ENCODE peak calls at places on chromosome 10, in ten cellular contexts. One of them, this sample, is unnamed.

GRCh38 chr10:132539431-132539839 is 1.8 kb downstream of the INPP5A start:
- DNase-seq in transverse colon: peak
- DNase-seq in esophagus squamous epithelium: no peak
- DNase-seq in uterus: no peak
- DNase-seq in heart left ventricle: peak
- DNase-seq in sigmoid colon: peak
- DNase-seq in A549: no peak
- DNase-seq in K562: no peak
- DNase-seq in gastrocnemius medialis: peak
- DNase-seq in endothelial cell of umbilical vein: no peak
- DNase-seq in this sample: peak

GRCh38 chr10:51897560-51897959 is 198.2 kb upstream of the CSTF2T start:
- DNase-seq in transverse colon: no peak
- DNase-seq in esophagus squamous epithelium: no peak
- DNase-seq in uterus: no peak
- DNase-seq in heart left ventricle: no peak
- DNase-seq in sigmoid colon: no peak
- DNase-seq in A549: no peak
- DNase-seq in K562: no peak
- DNase-seq in gastrocnemius medialis: no peak
- DNase-seq in endothelial cell of umbilical vein: no peak
- DNase-seq in this sample: no peak

GRCh38 chr10:72011016-72011415 is 46.8 kb downstream of the CHST3 start:
- DNase-seq in transverse colon: no peak
- DNase-seq in esophagus squamous epithelium: no peak
- DNase-seq in uterus: no peak
- DNase-seq in heart left ventricle: no peak
- DNase-seq in sigmoid colon: no peak
- DNase-seq in A549: no peak
- DNase-seq in K562: no peak
- DNase-seq in gastrocnemius medialis: no peak
- DNase-seq in endothelial cell of umbilical vein: no peak
- DNase-seq in this sample: no peak

GRCh38 chr10:80407836-80408197 is 534 bp upstream of the PRXL2A start:
- DNase-seq in transverse colon: peak
- DNase-seq in esophagus squamous epithelium: no peak
- DNase-seq in uterus: no peak
- DNase-seq in heart left ventricle: peak
- DNase-seq in sigmoid colon: no peak
- DNase-seq in A549: peak
- DNase-seq in K562: no peak
- DNase-seq in gastrocnemius medialis: no peak
- DNase-seq in endothelial cell of umbilical vein: peak
- DNase-seq in this sample: no peak

GRCh38 chr10:93760490-93760889 is 2.8 kb downstream of the LGI1 start:
- DNase-seq in transverse colon: no peak
- DNase-seq in esophagus squamous epithelium: no peak
- DNase-seq in uterus: no peak
- DNase-seq in heart left ventricle: no peak
- DNase-seq in sigmoid colon: no peak
- DNase-seq in A549: no peak
- DNase-seq in K562: no peak
- DNase-seq in gastrocnemius medialis: peak
- DNase-seq in endothelial cell of umbilical vein: no peak
- DNase-seq in this sample: no peak

GRCh38 chr10:10438335-10439123 is 579.1 kb upstream of the CELF2 start:
- DNase-seq in transverse colon: no peak
- DNase-seq in esophagus squamous epithelium: no peak
- DNase-seq in uterus: no peak
- DNase-seq in heart left ventricle: no peak
- DNase-seq in sigmoid colon: no peak
- DNase-seq in A549: no peak
- DNase-seq in K562: no peak
- DNase-seq in gastrocnemius medialis: no peak
- DNase-seq in endothelial cell of umbilical vein: no peak
- DNase-seq in this sample: no peak

GRCh38 chr10:113003032-113003431 is 53.0 kb downstream of the TCF7L2 start:
- DNase-seq in transverse colon: no peak
- DNase-seq in esophagus squamous epithelium: no peak
- DNase-seq in uterus: no peak
- DNase-seq in heart left ventricle: no peak
- DNase-seq in sigmoid colon: no peak
- DNase-seq in A549: no peak
- DNase-seq in K562: no peak
- DNase-seq in gastrocnemius medialis: no peak
- DNase-seq in endothelial cell of umbilical vein: no peak
- DNase-seq in this sample: no peak

GRCh38 chr10:34281661-34282060 is 533.4 kb downstream of the PARD3 start:
- DNase-seq in transverse colon: no peak
- DNase-seq in esophagus squamous epithelium: no peak
- DNase-seq in uterus: no peak
- DNase-seq in heart left ventricle: no peak
- DNase-seq in sigmoid colon: no peak
- DNase-seq in A549: no peak
- DNase-seq in K562: no peak
- DNase-seq in gastrocnemius medialis: no peak
- DNase-seq in endothelial cell of umbilical vein: no peak
- DNase-seq in this sample: no peak

GRCh38 chr10:75679546-75679945 is 248.1 kb downstream of the LRMDA start:
- DNase-seq in transverse colon: no peak
- DNase-seq in esophagus squamous epithelium: no peak
- DNase-seq in uterus: no peak
- DNase-seq in heart left ventricle: no peak
- DNase-seq in sigmoid colon: no peak
- DNase-seq in A549: no peak
- DNase-seq in K562: no peak
- DNase-seq in gastrocnemius medialis: no peak
- DNase-seq in endothelial cell of umbilical vein: no peak
- DNase-seq in this sample: no peak

GRCh38 chr10:113705344-113705878 is 25.7 kb downstream of the CASP7 start:
- DNase-seq in transverse colon: no peak
- DNase-seq in esophagus squamous epithelium: no peak
- DNase-seq in uterus: no peak
- DNase-seq in heart left ventricle: no peak
- DNase-seq in sigmoid colon: no peak
- DNase-seq in A549: no peak
- DNase-seq in K562: no peak
- DNase-seq in gastrocnemius medialis: no peak
- DNase-seq in endothelial cell of umbilical vein: no peak
- DNase-seq in this sample: no peak

GRCh38 chr10:19325581-19325980 is 277.0 kb downstream of the MALRD1 start:
- DNase-seq in transverse colon: no peak
- DNase-seq in esophagus squamous epithelium: no peak
- DNase-seq in uterus: no peak
- DNase-seq in heart left ventricle: no peak
- DNase-seq in sigmoid colon: no peak
- DNase-seq in A549: no peak
- DNase-seq in K562: no peak
- DNase-seq in gastrocnemius medialis: no peak
- DNase-seq in endothelial cell of umbilical vein: no peak
- DNase-seq in this sample: no peak

GRCh38 chr10:84811078-84811477 is 482.7 kb downstream of the CCSER2 start:
- DNase-seq in transverse colon: no peak
- DNase-seq in esophagus squamous epithelium: no peak
- DNase-seq in uterus: no peak
- DNase-seq in heart left ventricle: no peak
- DNase-seq in sigmoid colon: no peak
- DNase-seq in A549: no peak
- DNase-seq in K562: no peak
- DNase-seq in gastrocnemius medialis: no peak
- DNase-seq in endothelial cell of umbilical vein: no peak
- DNase-seq in this sample: no peak

GRCh38 chr10:116947838-116948529 is 57.0 kb downstream of the SHTN1 start:
- DNase-seq in transverse colon: no peak
- DNase-seq in esophagus squamous epithelium: no peak
- DNase-seq in uterus: no peak
- DNase-seq in heart left ventricle: no peak
- DNase-seq in sigmoid colon: no peak
- DNase-seq in A549: peak
- DNase-seq in K562: peak
- DNase-seq in gastrocnemius medialis: no peak
- DNase-seq in endothelial cell of umbilical vein: peak
- DNase-seq in this sample: no peak

DNA sequence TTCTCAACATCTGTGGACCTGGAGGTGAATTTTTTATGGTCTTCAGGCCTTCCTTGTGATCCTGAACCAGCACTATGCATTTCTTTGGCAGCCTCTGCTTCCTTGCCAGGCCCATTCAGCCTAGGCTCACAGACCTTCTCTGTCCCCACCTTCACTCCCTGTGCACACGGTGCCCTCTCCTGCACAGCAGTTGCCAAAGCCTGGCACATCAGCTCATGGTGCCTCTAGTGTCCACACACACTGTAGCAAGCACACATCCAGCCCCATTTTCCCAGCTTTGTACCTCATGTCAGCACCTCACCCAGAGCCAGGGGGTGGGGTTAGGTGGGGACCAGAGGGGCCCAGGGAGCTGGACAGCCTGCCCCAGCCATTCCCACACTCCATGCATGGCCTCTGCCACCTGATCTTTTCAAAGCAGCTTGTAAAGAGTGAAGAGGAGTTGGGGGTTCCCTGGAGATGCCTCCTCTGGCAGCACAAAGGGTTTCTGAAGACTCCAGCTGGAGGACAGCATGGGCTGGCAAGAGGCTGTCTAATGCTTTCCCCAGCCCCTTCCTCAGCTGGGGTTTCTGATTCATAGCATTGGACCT is 57.9 kb upstream of the TMEM72 start:
- DNase-seq in transverse colon: no peak
- DNase-seq in esophagus squamous epithelium: no peak
- DNase-seq in uterus: no peak
- DNase-seq in heart left ventricle: no peak
- DNase-seq in sigmoid colon: no peak
- DNase-seq in A549: no peak
- DNase-seq in K562: no peak
- DNase-seq in gastrocnemius medialis: no peak
- DNase-seq in endothelial cell of umbilical vein: peak
- DNase-seq in this sample: no peak
- TF ChIP-seq CTCF in transverse colon: peak
- TF ChIP-seq CTCF in esophagus squamous epithelium: no peak
- TF ChIP-seq CTCF in uterus: no peak
- TF ChIP-seq CTCF in heart left ventricle: peak
- TF ChIP-seq CTCF in sigmoid colon: no peak
- TF ChIP-seq CTCF in A549: no peak
- TF ChIP-seq CTCF in K562: no peak
- TF ChIP-seq CTCF in gastrocnemius medialis: no peak
- TF ChIP-seq CTCF in endothelial cell of umbilical vein: peak
- TF ChIP-seq CTCF in this sample: no peak

DNA sequence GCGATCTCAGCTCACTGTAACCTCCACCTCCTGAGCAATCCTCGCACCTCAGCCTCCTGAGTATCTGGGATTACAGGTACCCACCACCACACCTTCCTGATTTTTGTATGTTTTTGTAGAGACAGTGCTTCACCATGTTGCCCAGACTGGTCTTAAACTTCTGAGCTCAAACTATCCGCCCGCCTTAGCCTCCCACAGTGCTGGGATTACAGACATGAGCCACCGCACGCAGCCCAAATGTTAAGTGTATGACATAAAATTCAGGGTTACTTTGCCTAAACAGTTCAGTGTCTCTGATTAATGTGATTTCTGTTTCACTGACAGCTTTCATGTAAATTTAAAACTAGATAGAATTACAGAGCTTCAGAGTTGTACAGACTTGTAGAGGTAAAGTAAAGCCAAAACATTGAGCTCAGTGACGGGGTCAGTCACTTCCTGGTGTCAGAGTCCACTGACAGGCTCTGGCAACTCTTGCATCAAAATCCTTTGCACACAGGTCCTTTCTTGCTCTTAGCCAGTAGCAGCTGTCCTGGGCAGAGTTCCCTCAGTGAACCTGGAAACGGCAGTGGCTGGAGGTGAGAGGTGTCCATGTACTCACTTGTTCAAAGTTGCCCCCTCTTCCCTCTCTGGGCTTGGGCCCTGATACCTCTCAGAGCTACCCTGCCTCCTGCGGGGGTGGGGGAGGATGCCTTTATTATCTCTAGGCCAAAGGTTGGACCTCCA is 33.7 kb downstream of the MGMT start:
- DNase-seq in transverse colon: no peak
- DNase-seq in esophagus squamous epithelium: no peak
- DNase-seq in uterus: no peak
- DNase-seq in heart left ventricle: no peak
- DNase-seq in sigmoid colon: no peak
- DNase-seq in A549: no peak
- DNase-seq in K562: no peak
- DNase-seq in gastrocnemius medialis: no peak
- DNase-seq in endothelial cell of umbilical vein: no peak
- DNase-seq in this sample: no peak
- TF ChIP-seq POLR2A in transverse colon: no peak
- TF ChIP-seq POLR2A in esophagus squamous epithelium: no peak
- TF ChIP-seq POLR2A in uterus: no peak
- TF ChIP-seq POLR2A in heart left ventricle: no peak
- TF ChIP-seq POLR2A in sigmoid colon: no peak
- TF ChIP-seq POLR2A in A549: no peak
- TF ChIP-seq POLR2A in K562: no peak
- TF ChIP-seq POLR2A in gastrocnemius medialis: no peak
- TF ChIP-seq POLR2A in endothelial cell of umbilical vein: no peak
- TF ChIP-seq POLR2A in this sample: no peak

GRCh38 chr10:47361293-47361692 is 13.1 kb downstream of the RBP3 start:
- DNase-seq in transverse colon: peak
- DNase-seq in esophagus squamous epithelium: no peak
- DNase-seq in uterus: no peak
- DNase-seq in heart left ventricle: no peak
- DNase-seq in sigmoid colon: no peak
- DNase-seq in A549: peak
- DNase-seq in K562: peak
- DNase-seq in gastrocnemius medialis: no peak
- DNase-seq in endothelial cell of umbilical vein: peak
- DNase-seq in this sample: peak
- TF ChIP-seq CTCF in transverse colon: peak
- TF ChIP-seq CTCF in esophagus squamous epithelium: peak
- TF ChIP-seq CTCF in uterus: peak
- TF ChIP-seq CTCF in heart left ventricle: peak
- TF ChIP-seq CTCF in sigmoid colon: peak
- TF ChIP-seq CTCF in A549: peak
- TF ChIP-seq CTCF in K562: peak
- TF ChIP-seq CTCF in gastrocnemius medialis: peak
- TF ChIP-seq CTCF in endothelial cell of umbilical vein: peak
- TF ChIP-seq CTCF in this sample: peak

DNA sequence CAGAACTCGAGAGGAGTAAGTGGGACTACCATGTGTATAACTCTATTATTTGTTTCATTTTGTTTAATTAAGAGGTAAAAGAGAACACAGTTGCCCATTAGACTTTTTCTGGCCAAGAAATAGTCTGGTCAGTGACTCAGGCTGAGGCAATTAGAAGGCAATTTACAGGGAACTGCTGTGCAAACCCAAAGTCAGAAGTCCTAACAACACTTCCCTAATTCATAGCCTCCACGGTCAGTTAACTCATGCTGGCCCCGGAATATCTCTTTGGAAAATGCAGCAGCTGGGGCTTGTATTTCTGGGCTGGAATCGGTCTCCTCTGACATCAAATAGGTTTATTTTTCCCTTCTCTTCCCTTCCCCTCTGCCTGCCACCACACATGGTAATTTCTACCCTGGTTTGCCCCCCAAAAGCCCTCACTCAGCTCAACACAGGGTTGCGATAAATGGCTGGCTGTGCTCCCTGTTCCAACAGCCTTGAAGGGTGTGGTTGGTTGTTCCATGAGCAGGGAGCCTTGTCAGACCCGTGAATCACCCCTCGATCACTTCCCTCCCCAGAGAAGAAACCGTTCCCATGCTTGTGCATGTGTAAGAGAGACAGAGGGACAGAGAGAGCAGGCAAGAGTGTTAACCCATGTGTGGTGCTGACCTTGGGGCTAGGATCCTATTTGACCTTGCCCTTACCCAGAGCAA is 5.3 kb downstream of the SH3PXD2A start:
- DNase-seq in transverse colon: no peak
- DNase-seq in esophagus squamous epithelium: no peak
- DNase-seq in uterus: no peak
- DNase-seq in heart left ventricle: no peak
- DNase-seq in sigmoid colon: peak
- DNase-seq in A549: no peak
- DNase-seq in K562: no peak
- DNase-seq in gastrocnemius medialis: no peak
- DNase-seq in endothelial cell of umbilical vein: peak
- DNase-seq in this sample: no peak
- TF ChIP-seq POLR2A in transverse colon: no peak
- TF ChIP-seq POLR2A in esophagus squamous epithelium: no peak
- TF ChIP-seq POLR2A in uterus: no peak
- TF ChIP-seq POLR2A in heart left ventricle: no peak
- TF ChIP-seq POLR2A in sigmoid colon: no peak
- TF ChIP-seq POLR2A in A549: no peak
- TF ChIP-seq POLR2A in K562: no peak
- TF ChIP-seq POLR2A in gastrocnemius medialis: no peak
- TF ChIP-seq POLR2A in endothelial cell of umbilical vein: no peak
- TF ChIP-seq POLR2A in this sample: no peak